ENCODE peak calls at places on chromosomes 1 and 21, in eight cellular contexts. One of them, this sample, is unnamed. For H3K36me3, the result is how much of the 10 kb centered on the place peaks cover.

GRCh38 chr1:54253480-54253879 is 53.5 kb downstream of the MRPL37 start:
- DNase-seq in CD8-positive, alpha-beta memory T cell: no peak
- DNase-seq in heart right ventricle: peak
- DNase-seq in pancreas: no peak
- DNase-seq in astrocyte: peak
- DNase-seq in brain microvascular endothelial cell: peak
- DNase-seq in PC-3: peak
- DNase-seq in left ventricle myocardium inferior: no peak
- DNase-seq in this sample: no peak

GRCh38 chr1:170261669-170262068 is 115.9 kb downstream of the NTMT2 start:
- DNase-seq in CD8-positive, alpha-beta memory T cell: no peak
- DNase-seq in heart right ventricle: no peak
- DNase-seq in pancreas: no peak
- DNase-seq in astrocyte: peak
- DNase-seq in brain microvascular endothelial cell: no peak
- DNase-seq in PC-3: no peak
- DNase-seq in left ventricle myocardium inferior: no peak
- DNase-seq in this sample: no peak

GRCh38 chr1:10530756-10531155 is 56.0 kb downstream of the PEX14 start:
- DNase-seq in CD8-positive, alpha-beta memory T cell: no peak
- DNase-seq in heart right ventricle: no peak
- DNase-seq in pancreas: no peak
- DNase-seq in astrocyte: peak
- DNase-seq in brain microvascular endothelial cell: peak
- DNase-seq in PC-3: no peak
- DNase-seq in left ventricle myocardium inferior: no peak
- DNase-seq in this sample: no peak

GRCh38 chr21:32772281-32773047 is 909 bp upstream of the PAXBP1 start:
- DNase-seq in CD8-positive, alpha-beta memory T cell: no peak
- DNase-seq in heart right ventricle: peak
- DNase-seq in pancreas: no peak
- DNase-seq in astrocyte: peak
- DNase-seq in brain microvascular endothelial cell: no peak
- DNase-seq in PC-3: peak
- DNase-seq in left ventricle myocardium inferior: no peak
- DNase-seq in this sample: peak

GRCh38 chr1:242842094-242842493 is 317.6 kb upstream of the PLD5 start:
- DNase-seq in CD8-positive, alpha-beta memory T cell: no peak
- DNase-seq in heart right ventricle: no peak
- DNase-seq in pancreas: no peak
- DNase-seq in astrocyte: no peak
- DNase-seq in brain microvascular endothelial cell: no peak
- DNase-seq in PC-3: no peak
- DNase-seq in left ventricle myocardium inferior: no peak
- DNase-seq in this sample: no peak

GRCh38 chr21:43953028-43953427 is 59.1 kb upstream of the TRAPPC10 start:
- DNase-seq in CD8-positive, alpha-beta memory T cell: no peak
- DNase-seq in heart right ventricle: no peak
- DNase-seq in pancreas: peak
- DNase-seq in astrocyte: no peak
- DNase-seq in brain microvascular endothelial cell: no peak
- DNase-seq in PC-3: no peak
- DNase-seq in left ventricle myocardium inferior: peak
- DNase-seq in this sample: no peak

GRCh38 chr1:200856716-200857352 is 15.9 kb upstream of the GPR25 start:
- DNase-seq in CD8-positive, alpha-beta memory T cell: no peak
- DNase-seq in heart right ventricle: no peak
- DNase-seq in pancreas: no peak
- DNase-seq in astrocyte: peak
- DNase-seq in brain microvascular endothelial cell: peak
- DNase-seq in PC-3: no peak
- DNase-seq in left ventricle myocardium inferior: no peak
- DNase-seq in this sample: no peak

GRCh38 chr1:221743416-221744208 is 1.7 kb upstream of the DUSP10 start:
- DNase-seq in CD8-positive, alpha-beta memory T cell: no peak
- DNase-seq in heart right ventricle: no peak
- DNase-seq in pancreas: no peak
- DNase-seq in astrocyte: no peak
- DNase-seq in brain microvascular endothelial cell: no peak
- DNase-seq in PC-3: no peak
- DNase-seq in left ventricle myocardium inferior: no peak
- DNase-seq in this sample: no peak

GRCh38 chr1:88150330-88150729 is 533.7 kb upstream of the PKN2 start:
- DNase-seq in CD8-positive, alpha-beta memory T cell: no peak
- DNase-seq in heart right ventricle: no peak
- DNase-seq in pancreas: no peak
- DNase-seq in astrocyte: no peak
- DNase-seq in brain microvascular endothelial cell: no peak
- DNase-seq in PC-3: no peak
- DNase-seq in left ventricle myocardium inferior: no peak
- DNase-seq in this sample: no peak

GRCh38 chr1:88946845-88947244 is 45.6 kb downstream of the KYAT3 start:
- DNase-seq in CD8-positive, alpha-beta memory T cell: no peak
- DNase-seq in heart right ventricle: no peak
- DNase-seq in pancreas: no peak
- DNase-seq in astrocyte: peak
- DNase-seq in brain microvascular endothelial cell: no peak
- DNase-seq in PC-3: peak
- DNase-seq in left ventricle myocardium inferior: no peak
- DNase-seq in this sample: no peak

GRCh38 chr21:42424848-42425602 is 21.3 kb downstream of the UBASH3A start:
- DNase-seq in CD8-positive, alpha-beta memory T cell: peak
- DNase-seq in heart right ventricle: no peak
- DNase-seq in pancreas: no peak
- DNase-seq in astrocyte: no peak
- DNase-seq in brain microvascular endothelial cell: no peak
- DNase-seq in PC-3: no peak
- DNase-seq in left ventricle myocardium inferior: no peak
- DNase-seq in this sample: no peak

GRCh38 chr1:213683529-213683928 is 304.2 kb upstream of the PROX1 start:
- DNase-seq in CD8-positive, alpha-beta memory T cell: no peak
- DNase-seq in heart right ventricle: no peak
- DNase-seq in pancreas: no peak
- DNase-seq in astrocyte: no peak
- DNase-seq in brain microvascular endothelial cell: no peak
- DNase-seq in PC-3: no peak
- DNase-seq in left ventricle myocardium inferior: no peak
- DNase-seq in this sample: no peak

GRCh38 chr1:152870831-152871730 is 7.0 kb upstream of the SMCP start:
- DNase-seq in CD8-positive, alpha-beta memory T cell: no peak
- DNase-seq in heart right ventricle: no peak
- DNase-seq in pancreas: no peak
- DNase-seq in astrocyte: peak
- DNase-seq in brain microvascular endothelial cell: no peak
- DNase-seq in PC-3: peak
- DNase-seq in left ventricle myocardium inferior: no peak
- DNase-seq in this sample: no peak

GRCh38 chr21:27804515-27804914 is 837.6 kb upstream of the ADAMTS5 start:
- DNase-seq in CD8-positive, alpha-beta memory T cell: no peak
- DNase-seq in heart right ventricle: peak
- DNase-seq in pancreas: no peak
- DNase-seq in astrocyte: peak
- DNase-seq in brain microvascular endothelial cell: no peak
- DNase-seq in PC-3: no peak
- DNase-seq in left ventricle myocardium inferior: peak
- DNase-seq in this sample: no peak

GRCh38 chr1:87435484-87435883 is 106.8 kb downstream of the LMO4 start:
- DNase-seq in CD8-positive, alpha-beta memory T cell: no peak
- DNase-seq in heart right ventricle: peak
- DNase-seq in pancreas: no peak
- DNase-seq in astrocyte: peak
- DNase-seq in brain microvascular endothelial cell: peak
- DNase-seq in PC-3: peak
- DNase-seq in left ventricle myocardium inferior: no peak
- DNase-seq in this sample: no peak

GRCh38 chr1:242184955-242185354 is 186.1 kb upstream of the MAP1LC3C start:
- DNase-seq in CD8-positive, alpha-beta memory T cell: no peak
- DNase-seq in heart right ventricle: no peak
- DNase-seq in pancreas: no peak
- DNase-seq in astrocyte: no peak
- DNase-seq in brain microvascular endothelial cell: no peak
- DNase-seq in PC-3: no peak
- DNase-seq in left ventricle myocardium inferior: no peak
- DNase-seq in this sample: no peak

GRCh38 chr1:231973840-231974239 is 347.2 kb downstream of the DISC1 start:
- DNase-seq in CD8-positive, alpha-beta memory T cell: peak
- DNase-seq in heart right ventricle: no peak
- DNase-seq in pancreas: no peak
- DNase-seq in astrocyte: peak
- DNase-seq in brain microvascular endothelial cell: no peak
- DNase-seq in PC-3: no peak
- DNase-seq in left ventricle myocardium inferior: no peak
- DNase-seq in this sample: no peak

GRCh38 chr1:185045793-185046441 is 559 bp downstream of the RNF2 start:
- DNase-seq in CD8-positive, alpha-beta memory T cell: peak
- DNase-seq in heart right ventricle: peak
- DNase-seq in pancreas: peak
- DNase-seq in astrocyte: peak
- DNase-seq in brain microvascular endothelial cell: peak
- DNase-seq in PC-3: no peak
- DNase-seq in left ventricle myocardium inferior: no peak
- DNase-seq in this sample: peak

GRCh38 chr1:7948950-7949349 is 8.3 kb upstream of the TNFRSF9 start:
- DNase-seq in CD8-positive, alpha-beta memory T cell: peak
- DNase-seq in heart right ventricle: no peak
- DNase-seq in pancreas: no peak
- DNase-seq in astrocyte: peak
- DNase-seq in brain microvascular endothelial cell: peak
- DNase-seq in PC-3: peak
- DNase-seq in left ventricle myocardium inferior: no peak
- DNase-seq in this sample: no peak

GRCh38 chr1:75616436-75617433 is 5.8 kb upstream of the SLC44A5 start:
- DNase-seq in CD8-positive, alpha-beta memory T cell: no peak
- DNase-seq in heart right ventricle: peak
- DNase-seq in pancreas: peak
- DNase-seq in astrocyte: peak
- DNase-seq in brain microvascular endothelial cell: peak
- DNase-seq in PC-3: no peak
- DNase-seq in left ventricle myocardium inferior: no peak
- DNase-seq in this sample: peak

GRCh38 chr1:91511386-91511785 is 10.7 kb downstream of the CDC7 start:
- DNase-seq in CD8-positive, alpha-beta memory T cell: peak
- DNase-seq in heart right ventricle: no peak
- DNase-seq in pancreas: no peak
- DNase-seq in astrocyte: peak
- DNase-seq in brain microvascular endothelial cell: peak
- DNase-seq in PC-3: peak
- DNase-seq in left ventricle myocardium inferior: no peak
- DNase-seq in this sample: no peak

GRCh38 chr1:59506952-59507351 is 210.1 kb downstream of the FGGY start:
- DNase-seq in CD8-positive, alpha-beta memory T cell: no peak
- DNase-seq in heart right ventricle: no peak
- DNase-seq in pancreas: no peak
- DNase-seq in astrocyte: peak
- DNase-seq in brain microvascular endothelial cell: no peak
- DNase-seq in PC-3: peak
- DNase-seq in left ventricle myocardium inferior: no peak
- DNase-seq in this sample: peak

GRCh38 chr21:45327458-45328197 is 39.9 kb upstream of the POFUT2 start:
- DNase-seq in CD8-positive, alpha-beta memory T cell: no peak
- DNase-seq in heart right ventricle: no peak
- DNase-seq in pancreas: peak
- DNase-seq in astrocyte: no peak
- DNase-seq in brain microvascular endothelial cell: no peak
- DNase-seq in PC-3: no peak
- DNase-seq in left ventricle myocardium inferior: peak
- DNase-seq in this sample: peak

GRCh38 chr1:156214024-156214748 is 1.4 kb downstream of the PMF1 start:
- DNase-seq in CD8-positive, alpha-beta memory T cell: no peak
- DNase-seq in heart right ventricle: no peak
- DNase-seq in pancreas: no peak
- DNase-seq in astrocyte: peak
- DNase-seq in brain microvascular endothelial cell: peak
- DNase-seq in PC-3: peak
- DNase-seq in left ventricle myocardium inferior: no peak
- DNase-seq in this sample: no peak

GRCh38 chr1:216450252-216450651 is 27.0 kb upstream of the USH2A start:
- DNase-seq in CD8-positive, alpha-beta memory T cell: no peak
- DNase-seq in heart right ventricle: no peak
- DNase-seq in pancreas: no peak
- DNase-seq in astrocyte: no peak
- DNase-seq in brain microvascular endothelial cell: no peak
- DNase-seq in PC-3: no peak
- DNase-seq in left ventricle myocardium inferior: no peak
- DNase-seq in this sample: no peak
- H3K36me3 ChIP-seq in CD8-positive, alpha-beta memory T cell: under half
- H3K36me3 ChIP-seq in heart right ventricle: under half
- H3K36me3 ChIP-seq in pancreas: under half
- H3K36me3 ChIP-seq in astrocyte: under half
- H3K36me3 ChIP-seq in brain microvascular endothelial cell: under half
- H3K36me3 ChIP-seq in PC-3: under half
- H3K36me3 ChIP-seq in left ventricle myocardium inferior: under half
- H3K36me3 ChIP-seq in this sample: under half

GRCh38 chr1:90023691-90024090 is 28.8 kb downstream of the ZNF326 start:
- DNase-seq in CD8-positive, alpha-beta memory T cell: no peak
- DNase-seq in heart right ventricle: no peak
- DNase-seq in pancreas: no peak
- DNase-seq in astrocyte: no peak
- DNase-seq in brain microvascular endothelial cell: no peak
- DNase-seq in PC-3: no peak
- DNase-seq in left ventricle myocardium inferior: no peak
- DNase-seq in this sample: no peak
- H3K36me3 ChIP-seq in CD8-positive, alpha-beta memory T cell: under half
- H3K36me3 ChIP-seq in heart right ventricle: under half
- H3K36me3 ChIP-seq in pancreas: under half
- H3K36me3 ChIP-seq in astrocyte: half or more
- H3K36me3 ChIP-seq in brain microvascular endothelial cell: under half
- H3K36me3 ChIP-seq in PC-3: half or more
- H3K36me3 ChIP-seq in left ventricle myocardium inferior: half or more
- H3K36me3 ChIP-seq in this sample: under half

GRCh38 chr1:151221616-151222015 is 23.3 kb downstream of the PIP5K1A start:
- DNase-seq in CD8-positive, alpha-beta memory T cell: no peak
- DNase-seq in heart right ventricle: no peak
- DNase-seq in pancreas: no peak
- DNase-seq in astrocyte: no peak
- DNase-seq in brain microvascular endothelial cell: no peak
- DNase-seq in PC-3: no peak
- DNase-seq in left ventricle myocardium inferior: no peak
- DNase-seq in this sample: no peak

GRCh38 chr1:151222130-151222529 is 23.8 kb downstream of the PIP5K1A start:
- DNase-seq in CD8-positive, alpha-beta memory T cell: no peak
- DNase-seq in heart right ventricle: no peak
- DNase-seq in pancreas: no peak
- DNase-seq in astrocyte: no peak
- DNase-seq in brain microvascular endothelial cell: no peak
- DNase-seq in PC-3: no peak
- DNase-seq in left ventricle myocardium inferior: no peak
- DNase-seq in this sample: no peak
- H3K36me3 ChIP-seq in CD8-positive, alpha-beta memory T cell: under half
- H3K36me3 ChIP-seq in heart right ventricle: under half
- H3K36me3 ChIP-seq in pancreas: under half
- H3K36me3 ChIP-seq in astrocyte: under half
- H3K36me3 ChIP-seq in brain microvascular endothelial cell: under half
- H3K36me3 ChIP-seq in PC-3: under half
- H3K36me3 ChIP-seq in left ventricle myocardium inferior: under half
- H3K36me3 ChIP-seq in this sample: under half

DNA sequence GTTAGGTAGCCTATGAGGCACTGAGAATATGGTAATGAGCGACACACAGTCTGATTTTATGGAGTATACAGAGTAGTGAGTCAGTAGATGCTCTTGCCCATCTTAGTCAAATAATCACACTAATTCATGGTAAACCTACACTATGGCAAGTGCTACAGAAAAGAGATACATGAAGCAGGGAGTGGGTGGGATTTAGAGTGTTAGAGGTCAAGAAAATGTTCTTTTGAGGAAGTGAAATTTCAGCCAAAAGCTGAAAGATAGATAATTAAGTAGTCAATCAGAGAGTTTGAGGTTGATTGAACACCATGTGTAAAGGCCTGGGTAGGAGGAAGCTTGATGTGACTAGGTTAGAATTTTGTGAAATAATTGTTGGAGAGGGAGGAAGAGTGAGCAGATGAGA is 14.7 kb downstream of the MDM4 start:
- DNase-seq in CD8-positive, alpha-beta memory T cell: no peak
- DNase-seq in heart right ventricle: no peak
- DNase-seq in pancreas: no peak
- DNase-seq in astrocyte: no peak
- DNase-seq in brain microvascular endothelial cell: no peak
- DNase-seq in PC-3: peak
- DNase-seq in left ventricle myocardium inferior: no peak
- DNase-seq in this sample: no peak
- H3K36me3 ChIP-seq in CD8-positive, alpha-beta memory T cell: half or more
- H3K36me3 ChIP-seq in heart right ventricle: under half
- H3K36me3 ChIP-seq in pancreas: under half
- H3K36me3 ChIP-seq in astrocyte: under half
- H3K36me3 ChIP-seq in brain microvascular endothelial cell: under half
- H3K36me3 ChIP-seq in PC-3: half or more
- H3K36me3 ChIP-seq in left ventricle myocardium inferior: half or more
- H3K36me3 ChIP-seq in this sample: under half